ENCODE peak calls at places on chromosomes 13 and 19, in eight cellular contexts. E, C, K, I, T, W, H and A are unnamed samples.

GRCh38 chr13:30698023-30698422 is 37.3 kb upstream of the ALOX5AP start:
- DNase-seq in E (no peak), W (no peak), I (peak; percentile 54), H (no peak), T (no peak), K (no peak), C (no peak), A (no peak)

GRCh38 chr13:97300871-97301270 is 78.7 kb downstream of the MBNL2 start:
- DNase-seq in C (no peak), T (no peak), K (no peak), W (no peak), E (no peak), I (no peak), H (no peak), A (no peak)

GRCh38 chr19:9793051-9793591 is 24.6 kb upstream of the ZNF846 start:
- DNase-seq in E (peak; percentile 62), T (peak; percentile 58), W (no peak), H (peak; percentile 24), I (peak; percentile 68), C (no peak), K (no peak), A (peak; percentile 57)

GRCh38 chr19:55390461-55390880 is 4.7 kb downstream of the RPL28 start:
- DNase-seq in K (no peak), H (peak; percentile 7), W (no peak), C (no peak), I (no peak), T (no peak), E (no peak), A (no peak)

GRCh38 chr19:32061304-32061703 is 284.1 kb upstream of the ZNF507 start:
- DNase-seq in E (no peak), K (no peak), I (no peak), W (no peak), C (no peak), H (no peak), T (no peak), A (no peak)

GRCh38 chr19:50720181-50720920 is 749 bp upstream of the SHANK1 start:
- DNase-seq in E (no peak), K (no peak), C (no peak), I (no peak), H (no peak), T (no peak), W (no peak), A (no peak)

GRCh38 chr13:99316657-99317244 is 9.6 kb upstream of the GPR183 start:
- DNase-seq in I (no peak), W (no peak), T (peak; percentile 25), E (no peak), C (no peak), K (no peak), H (peak; percentile 92), A (no peak)

GRCh38 chr19:6297202-6297601 is 17.4 kb upstream of the MLLT1 start:
- DNase-seq in E (no peak), W (no peak), I (no peak), T (no peak), K (no peak), C (no peak), H (no peak), A (no peak)

GRCh38 chr19:19214892-19215291 is 3.1 kb downstream of the NCAN start:
- DNase-seq in W (no peak), I (peak; percentile 59), C (no peak), K (peak; percentile 88), E (no peak), T (peak; percentile 68), H (no peak), A (no peak)

GRCh38 chr13:30256713-30257432 is 50.5 kb downstream of the KATNAL1 start:
- DNase-seq in K (no peak), I (peak; percentile 23), H (no peak), T (no peak), C (no peak), E (no peak), W (no peak), A (no peak)

GRCh38 chr13:72839831-72840426 is 58.0 kb downstream of the PIBF1 start:
- DNase-seq in C (peak; percentile 20), E (no peak), W (no peak), K (no peak), H (peak; percentile 66), T (peak; percentile 75), I (peak; percentile 59), A (no peak)